ENCODE peak calls at places on chromosomes 7 and 10, in eight cellular contexts. H is esophagus muscularis mucosa, A is A549, B is ovary, X is K562, V is transverse colon, L is SK-N-SH, F is tibial nerve. P is an unnamed sample.

GRCh38 chr7:16667355-16667754 is 21.4 kb downstream of the BZW2 start:
- DNase-seq in X (no peak), L (no peak), B (no peak), A (no peak), V (no peak), F (no peak), H (no peak), P (no peak)

GRCh38 chr10:124328514-124329220 is 90.1 kb downstream of the OAT start:
- DNase-seq in L (no peak), F (no peak), H (no peak), X (no peak), V (no peak), A (no peak), B (no peak), P (no peak)

GRCh38 chr7:134714791-134715190 is 64.6 kb upstream of the CALD1 start:
- DNase-seq in L (no peak), B (no peak), A (no peak), H (no peak), V (no peak), X (no peak), F (no peak), P (no peak)

GRCh38 chr10:108327706-108328105 is 1163.2 kb upstream of the SORCS1 start:
- DNase-seq in L (no peak), X (no peak), A (no peak), V (no peak), F (no peak), H (no peak), B (no peak), P (no peak)

GRCh38 chr10:59354434-59354833 is 7.9 kb downstream of the FAM13C start:
- DNase-seq in X (no peak), B (no peak), V (no peak), A (no peak), H (no peak), F (no peak), L (no peak), P (no peak)

GRCh38 chr7:83985766-83986165 is 208.8 kb downstream of the SEMA3A start:
- DNase-seq in H (no peak), V (no peak), A (no peak), B (no peak), L (no peak), F (no peak), X (no peak), P (no peak)

GRCh38 chr10:4095171-4095570 is 310.2 kb upstream of the KLF6 start:
- DNase-seq in H (no peak), A (no peak), B (no peak), V (no peak), F (no peak), L (no peak), X (no peak), P (no peak)

GRCh38 chr10:76388321-76388720 is 956.9 kb downstream of the LRMDA start:
- DNase-seq in L (no peak), X (no peak), F (no peak), B (no peak), H (no peak), V (no peak), A (no peak), P (no peak)

GRCh38 chr10:71810048-71810750 is 36.9 kb upstream of the VSIR start:
- DNase-seq in F (no peak), H (no peak), V (no peak), L (no peak), X (no peak), B (no peak), A (no peak), P (no peak)

GRCh38 chr10:133338080-133339071 is 1.7 kb upstream of the CALY start:
- DNase-seq in L (no peak), A (no peak), F (no peak), B (no peak), H (no peak), V (no peak), X (no peak), P (no peak)

GRCh38 chr7:26490631-26491624 is 199.3 kb downstream of the SNX10 start:
- DNase-seq in V (peak; percentile 31), X (no peak), H (no peak), B (no peak), L (peak; percentile 55), A (no peak), F (no peak), P (no peak)
- TF ChIP-seq EP300 in V (no peak), X (no peak), H (no peak), B (no peak), L (no peak), A (no peak), F (no peak), P (no peak)

GRCh38 chr7:68119411-68119810 is 1122.8 kb downstream of the TYW1 start:
- DNase-seq in F (no peak), H (peak; percentile 14), B (no peak), V (no peak), L (no peak), X (no peak), A (no peak), P (no peak)

GRCh38 chr7:68122806-68123205 is 1126.2 kb downstream of the TYW1 start:
- DNase-seq in X (no peak), H (no peak), A (no peak), L (no peak), V (no peak), B (no peak), F (no peak), P (no peak)

GRCh38 chr7:68125173-68125572 is 1128.5 kb downstream of the TYW1 start:
- DNase-seq in A (no peak), L (no peak), B (no peak), V (no peak), H (peak; percentile 60), X (no peak), F (no peak), P (peak; percentile 54)

GRCh38 chr7:68121655-68122054 is 1125.0 kb downstream of the TYW1 start:
- DNase-seq in X (no peak), B (no peak), V (no peak), F (no peak), A (no peak), L (peak; percentile 79), H (peak; percentile 45), P (no peak)

GRCh38 chr7:68121056-68121455 is 1124.4 kb downstream of the TYW1 start:
- DNase-seq in V (no peak), X (no peak), L (no peak), B (no peak), A (no peak), F (no peak), H (no peak), P (no peak)
- H3K27ac ChIP-seq in V (no peak overlapping the region), X (no peak overlapping the region), L (peak overlapping the region; percentile 63), B (no peak overlapping the region), A (no peak overlapping the region), F (no peak overlapping the region), H (no peak overlapping the region), P (no peak overlapping the region)

DNA sequence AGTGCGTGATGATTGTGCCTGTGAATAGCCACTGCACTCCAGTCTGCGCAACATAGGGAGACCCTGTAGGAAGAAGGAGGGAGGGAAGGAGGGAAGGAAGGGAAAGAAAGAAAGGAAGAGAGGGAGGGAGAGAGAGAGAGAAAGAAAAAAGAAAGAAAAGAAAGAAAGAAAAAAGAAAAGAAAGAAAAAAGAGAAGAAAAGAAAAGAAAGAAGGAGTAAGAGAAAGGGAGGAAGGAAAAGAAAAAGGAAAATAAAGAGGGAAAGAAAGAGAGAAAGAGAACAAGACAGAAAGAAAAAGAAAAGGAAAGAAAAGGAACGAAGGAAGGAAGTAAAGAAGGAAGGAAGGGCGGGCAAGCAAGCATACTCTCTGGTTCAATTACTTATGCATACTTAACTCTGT is 112.9 kb upstream of the ANK3 start:
- DNase-seq in X (no peak), H (no peak), L (no peak), B (no peak), A (no peak), V (no peak), F (no peak), P (no peak)
- TF ChIP-seq CTCF in X (no peak), H (no peak), L (no peak), B (no peak), A (no peak), V (no peak), F (no peak), P (no peak)

GRCh38 chr7:27661776-27662489 is 750 bp downstream of the HIBADH start:
- DNase-seq in X (no peak), B (peak; percentile 17), H (no peak), L (peak; percentile 71), F (peak; percentile 29), V (peak; percentile 37), A (peak; percentile 45), P (peak; percentile 47)
- TF ChIP-seq EP300 in X (no peak), B (no peak), H (no peak), L (no peak), F (no peak), V (no peak), A (no peak), P (no peak)

DNA sequence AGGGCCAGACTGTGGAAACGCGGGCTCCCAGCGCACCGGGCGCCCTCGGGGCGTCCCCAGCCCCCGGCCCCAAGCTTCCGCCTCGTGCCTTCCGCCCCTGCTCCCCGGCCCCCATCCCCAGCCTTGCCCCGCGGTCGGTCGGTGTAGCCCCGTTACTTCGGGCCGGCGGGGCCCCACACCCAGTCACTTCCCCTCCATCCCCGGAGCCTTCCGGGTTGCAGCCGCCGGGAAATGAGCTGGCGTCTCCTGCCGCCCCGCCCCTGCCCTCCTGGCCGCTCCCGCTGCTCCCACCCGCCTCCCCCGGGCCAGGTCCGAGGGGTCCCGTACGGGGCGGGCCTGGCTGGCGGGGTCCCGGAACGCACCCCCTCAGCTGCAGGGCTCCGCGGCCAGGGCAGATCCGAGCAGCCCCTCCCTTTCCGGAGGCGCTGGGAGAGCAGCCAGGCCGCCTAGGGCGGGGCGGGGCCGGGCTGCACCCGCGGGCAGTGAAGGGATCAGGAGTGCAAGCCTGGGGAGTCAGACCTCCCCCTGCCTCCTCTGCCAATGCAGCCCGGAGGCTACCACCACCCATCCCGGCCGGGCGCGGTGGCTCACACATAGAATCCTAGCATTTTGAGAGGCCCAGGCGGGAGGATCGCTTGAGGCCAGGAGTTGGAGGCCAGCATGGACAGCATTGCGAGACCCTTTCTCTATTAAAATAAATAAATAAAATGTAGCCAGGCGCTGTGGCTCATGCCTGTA is 709 bp downstream of the ARPC1B start:
- DNase-seq in A (peak; percentile 73), V (peak; percentile 88), B (peak; percentile 74), F (peak; percentile 63), H (peak; percentile 93), L (peak; percentile 92), X (peak; percentile 81), P (peak; percentile 96)
- H3K27ac ChIP-seq in A (peak overlapping the region; percentile 95), V (peak overlapping the region; percentile 95), B (peak overlapping the region; percentile 30), F (peak overlapping the region; percentile 82), H (peak overlapping the region; percentile 91), L (peak overlapping the region; percentile 12), X (peak overlapping the region; percentile 74), P (peak overlapping the region; percentile 96)

DNA sequence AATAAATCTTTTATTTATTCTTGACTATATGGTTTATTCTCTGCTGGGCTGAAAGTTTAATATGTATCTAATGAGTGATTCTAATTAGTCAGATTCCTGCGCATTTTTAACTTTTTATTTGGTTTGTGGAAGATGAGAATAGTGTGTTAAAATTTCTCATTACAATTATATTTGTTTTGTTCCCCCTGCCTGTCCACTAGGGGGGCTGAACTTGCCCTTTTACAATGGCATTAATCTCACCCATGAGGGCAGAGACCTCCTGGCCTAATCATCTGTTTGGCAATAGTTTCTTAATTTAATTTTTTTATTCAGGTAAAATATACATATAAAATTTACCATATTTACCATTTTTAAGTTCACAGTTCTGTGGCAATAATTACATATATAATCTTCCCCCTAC is 278.5 kb upstream of the NPY start:
- DNase-seq in F (no peak), V (no peak), X (no peak), A (no peak), H (no peak), L (no peak), B (no peak), P (no peak)
- TF ChIP-seq CTCF in F (no peak), V (no peak), X (no peak), A (no peak), H (no peak), L (peak; percentile 32), B (no peak), P (no peak)

GRCh38 chr7:33190688-33191304 is 61.4 kb downstream of the BBS9 start:
- DNase-seq in B (no peak), L (no peak), A (no peak), X (no peak), F (no peak), V (no peak), H (no peak), P (no peak)
- TF ChIP-seq EP300 in B (no peak), L (no peak), A (no peak), X (no peak), F (no peak), V (no peak), H (no peak), P (no peak)